ENCODE peak calls at places on chromosome 21, in five cellular contexts. D is cardiac fibroblast, E is neural crest cell, I is dorsolateral prefrontal cortex, Q is right atrium auricular region. U is an unnamed sample.

GRCh38 chr21:34336245-34336644 is 27.6 kb upstream of the KCNE2 start:
- DNase-seq in I (no peak), E (no peak), D (peak), Q (no peak), U (no peak)

GRCh38 chr21:16851054-16851453 is 661.8 kb upstream of the CXADR start:
- DNase-seq in I (no peak), D (no peak), Q (no peak), E (no peak), U (no peak)

GRCh38 chr21:16205527-16205926 is 475.7 kb downstream of the USP25 start:
- DNase-seq in Q (no peak), I (no peak), D (peak), E (no peak), U (no peak)

GRCh38 chr21:41977034-41977950 is 23.5 kb upstream of the C2CD2 start:
- DNase-seq in E (no peak), Q (no peak), D (no peak), I (no peak), U (no peak)

GRCh38 chr21:33550772-33551660 is 8.2 kb downstream of the SON start:
- DNase-seq in I (no peak), D (no peak), E (no peak), Q (no peak), U (no peak)

GRCh38 chr21:42164064-42164789 is 54.7 kb upstream of the ABCG1 start:
- DNase-seq in I (peak), E (peak), D (peak), Q (no peak), U (no peak)

GRCh38 chr21:42381347-42381984 is 14.4 kb downstream of the TMPRSS3 start:
- DNase-seq in D (peak), E (no peak), I (no peak), Q (no peak), U (no peak)

GRCh38 chr21:21481238-21481637 is 483.0 kb downstream of the NCAM2 start:
- DNase-seq in E (no peak), Q (no peak), D (no peak), I (no peak), U (no peak)

GRCh38 chr21:15895142-15896106 is 165.6 kb downstream of the USP25 start:
- DNase-seq in Q (no peak), I (no peak), E (no peak), D (no peak), U (no peak)

GRCh38 chr21:35059742-35060141 is 10.6 kb upstream of the RUNX1 start:
- DNase-seq in I (no peak), D (peak), Q (no peak), E (no peak), U (no peak)

GRCh38 chr21:32136546-32136945 is 142.3 kb downstream of the MIS18A start:
- DNase-seq in I (no peak), E (no peak), D (no peak), Q (no peak), U (no peak)

GRCh38 chr21:41611966-41612606 is 104.1 kb upstream of the TMPRSS2 start:
- DNase-seq in D (peak), Q (no peak), E (no peak), I (no peak), U (no peak)

GRCh38 chr21:35113064-35113463 is 64.0 kb upstream of the RUNX1 start:
- DNase-seq in D (peak), I (no peak), Q (no peak), E (no peak), U (no peak)

GRCh38 chr21:45405271-45405818 is 380 bp downstream of the COL18A1 start:
- DNase-seq in Q (no peak), I (no peak), D (peak), E (no peak), U (peak)

GRCh38 chr21:45318556-45319341 is 31.1 kb upstream of the POFUT2 start:
- DNase-seq in I (no peak), E (peak), D (peak), Q (peak), U (no peak)

GRCh38 chr21:41210405-41211040 is 42.6 kb downstream of the BACE2 start:
- DNase-seq in D (peak), Q (peak), I (no peak), E (no peak), U (no peak)

GRCh38 chr21:42663860-42664535 is 10.6 kb downstream of the PDE9A start:
- DNase-seq in I (peak), D (no peak), Q (no peak), E (no peak), U (no peak)

GRCh38 chr21:32096411-32096810 is 182.4 kb downstream of the MIS18A start:
- DNase-seq in E (peak), I (no peak), D (no peak), Q (no peak), U (peak)

GRCh38 chr21:37915941-37916794 is at the start of gene KCNJ6:
- DNase-seq in E (peak), I (peak), Q (no peak), D (peak), U (peak)
- TF ChIP-seq CTCF in E (peak), I (peak), Q (peak), D (peak), U (peak)

DNA sequence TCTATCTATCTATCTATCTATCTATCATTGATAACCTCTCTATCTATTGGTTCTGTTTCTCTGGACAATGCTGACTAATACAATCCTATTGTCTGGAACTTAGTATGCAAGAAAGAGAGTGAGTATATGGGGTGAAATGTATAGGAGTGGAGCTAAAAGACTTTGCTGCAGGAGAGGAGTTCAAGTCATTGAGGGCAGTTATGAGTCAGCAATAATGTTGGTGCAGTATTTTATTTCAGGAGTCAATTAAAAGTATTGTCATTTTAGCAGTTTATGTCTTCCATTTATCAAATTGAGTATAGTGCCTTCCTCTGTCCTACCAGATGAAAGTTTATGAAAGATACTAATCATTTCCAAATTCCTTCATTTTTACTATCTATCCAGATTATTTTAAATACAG is 55.8 kb downstream of the MAP3K7CL start:
- DNase-seq in E (no peak), D (no peak), I (no peak), Q (no peak), U (no peak)
- TF ChIP-seq CTCF in E (no peak), D (no peak), I (no peak), Q (no peak), U (no peak)

GRCh38 chr21:44299458-44300261 is at the start of gene PFKL:
- DNase-seq in D (peak), I (peak), E (peak), Q (no peak), U (peak)

GRCh38 chr21:44297525-44298290 is 2.1 kb upstream of the PFKL start:
- DNase-seq in D (peak), Q (peak), I (peak), E (peak), U (peak)

GRCh38 chr21:44296916-44297315 is 2.9 kb upstream of the PFKL start:
- DNase-seq in E (no peak), Q (no peak), D (no peak), I (no peak), U (no peak)

GRCh38 chr21:44299085-44299457 is 782 bp upstream of the PFKL start:
- DNase-seq in Q (no peak), I (no peak), D (peak), E (no peak), U (no peak)

DNA sequence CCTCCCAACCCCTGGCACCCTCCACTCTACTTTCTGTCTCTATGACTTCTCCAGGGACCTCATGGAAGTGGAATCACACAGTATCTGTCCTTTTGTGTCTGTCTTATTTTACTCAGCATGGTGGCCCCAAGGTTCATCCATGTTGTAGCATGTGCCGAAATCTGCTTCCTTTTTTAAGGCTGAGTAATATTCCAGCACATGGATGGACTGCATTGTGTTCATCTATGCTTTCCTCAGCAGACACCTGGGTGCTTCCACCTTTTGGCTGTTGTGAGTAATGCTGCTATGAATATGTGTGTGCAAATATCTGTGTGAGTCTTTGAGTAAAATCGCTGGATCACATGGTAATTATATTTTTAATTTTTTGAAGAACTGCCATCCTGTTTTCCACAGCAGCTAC is 1.6 kb upstream of the PFKL start:
- DNase-seq in I (no peak), Q (no peak), D (peak), E (no peak), U (no peak)
- TF ChIP-seq CTCF in I (no peak), Q (no peak), D (peak), E (no peak), U (no peak)

GRCh38 chr21:46459356-46460112 is 843 bp downstream of the DIP2A start:
- DNase-seq in E (no peak), Q (peak), I (peak), D (peak), U (no peak)

GRCh38 chr21:46457801-46458314 is 833 bp upstream of the DIP2A start:
- DNase-seq in D (peak), Q (peak), I (peak), E (no peak), U (no peak)

GRCh38 chr21:46456750-46457149 is 1.9 kb upstream of the DIP2A start:
- DNase-seq in E (no peak), D (no peak), I (no peak), Q (no peak), U (no peak)

GRCh38 chr21:46459024-46459355 is 299 bp downstream of the DIP2A start:
- DNase-seq in Q (no peak), I (no peak), E (no peak), D (no peak), U (no peak)

GRCh38 chr21:46458315-46459023 is at the start of gene DIP2A:
- DNase-seq in E (peak), D (peak), Q (peak), I (peak), U (peak)
- TF ChIP-seq CTCF in E (no peak), D (no peak), Q (no peak), I (peak), U (no peak)

GRCh38 chr21:44285547-44285992 is at the start of gene AIRE:
- DNase-seq in D (no peak), E (no peak), I (no peak), Q (no peak), U (no peak)

GRCh38 chr21:44286086-44286715 is 525 bp downstream of the AIRE start:
- DNase-seq in D (no peak), I (no peak), E (no peak), Q (no peak), U (no peak)

GRCh38 chr21:44283953-44284352 is 1.7 kb upstream of the AIRE start:
- DNase-seq in E (no peak), D (no peak), I (no peak), Q (no peak), U (no peak)

GRCh38 chr21:44286716-44287632 is 1.3 kb downstream of the AIRE start:
- DNase-seq in E (no peak), I (no peak), Q (no peak), D (no peak), U (no peak)

GRCh38 chr21:44285102-44285501 is 574 bp upstream of the AIRE start:
- DNase-seq in D (no peak), I (no peak), Q (no peak), E (no peak), U (no peak)
- TF ChIP-seq CTCF in D (no peak), I (no peak), Q (no peak), E (no peak), U (no peak)

GRCh38 chr21:28336299-28336698 is 656.4 kb downstream of the LTN1 start:
- DNase-seq in I (no peak), Q (no peak), E (no peak), D (peak), U (no peak)
- TF ChIP-seq CTCF in I (peak), Q (peak), E (peak), D (peak), U (no peak)

GRCh38 chr21:24050233-24050632 is 1557.0 kb downstream of the MRPL39 start:
- DNase-seq in Q (no peak), I (no peak), E (no peak), D (no peak), U (no peak)

GRCh38 chr21:24042687-24043086 is 1564.6 kb downstream of the MRPL39 start:
- DNase-seq in E (no peak), I (no peak), Q (no peak), D (no peak), U (no peak)

GRCh38 chr21:24045373-24045772 is 1561.9 kb downstream of the MRPL39 start:
- DNase-seq in D (no peak), E (no peak), I (no peak), Q (no peak), U (no peak)

GRCh38 chr21:24046816-24047443 is 1560.4 kb downstream of the MRPL39 start:
- DNase-seq in D (no peak), E (no peak), I (no peak), Q (no peak), U (no peak)

GRCh38 chr21:24045775-24046215 is 1561.5 kb downstream of the MRPL39 start:
- DNase-seq in I (peak), D (peak), E (peak), Q (peak), U (no peak)
- TF ChIP-seq CTCF in I (peak), D (peak), E (peak), Q (peak), U (peak)

GRCh38 chr21:39065912-39066311 is 117.3 kb downstream of the PSMG1 start:
- DNase-seq in I (no peak), E (no peak), D (no peak), Q (no peak), U (no peak)

GRCh38 chr21:39071623-39072214 is 111.5 kb downstream of the PSMG1 start:
- DNase-seq in E (no peak), D (peak), I (no peak), Q (no peak), U (no peak)

GRCh38 chr21:39064325-39065012 is 118.8 kb downstream of the PSMG1 start:
- DNase-seq in Q (no peak), I (no peak), E (no peak), D (no peak), U (no peak)

GRCh38 chr21:39063517-39063916 is 119.7 kb downstream of the PSMG1 start:
- DNase-seq in I (no peak), Q (no peak), D (no peak), E (no peak), U (no peak)

GRCh38 chr21:39066829-39067785 is 116.1 kb downstream of the PSMG1 start:
- DNase-seq in I (no peak), E (no peak), D (no peak), Q (no peak), U (no peak)
- TF ChIP-seq CTCF in I (no peak), E (no peak), D (no peak), Q (peak), U (no peak)

GRCh38 chr21:39445339-39446269 is at the start of gene LCA5L:
- DNase-seq in E (peak), D (peak), I (peak), Q (peak), U (peak)
- TF ChIP-seq CTCF in E (peak), D (peak), I (peak), Q (peak), U (no peak)